ENCODE peak calls at places on chromosomes 12 and 14, in eight cellular contexts. One of them, this sample, is unnamed.

GRCh38 chr12:76083761-76084276 is 666 bp downstream of the NAP1L1 start:
- DNase-seq in left ventricle myocardium inferior: peak
- DNase-seq in progenitor cell of endocrine pancreas: peak
- DNase-seq in posterior vena cava: peak
- DNase-seq in mesothelial cell of epicardium: peak
- DNase-seq in glutamatergic neuron: peak
- DNase-seq in activated gamma-delta T cell treated with anti-CD3 and anti-CD28 coated beads, Interleukin-2, amount 50 U/mL, for 16 hours: peak
- DNase-seq in immature natural killer cell: peak
- DNase-seq in this sample: peak

GRCh38 chr14:49975799-49976198 is 82.9 kb downstream of the ARF6 start:
- DNase-seq in immature natural killer cell: no peak
- DNase-seq in left ventricle myocardium inferior: no peak
- DNase-seq in activated gamma-delta T cell treated with anti-CD3 and anti-CD28 coated beads, Interleukin-2, amount 50 U/mL, for 16 hours: no peak
- DNase-seq in glutamatergic neuron: no peak
- DNase-seq in progenitor cell of endocrine pancreas: no peak
- DNase-seq in posterior vena cava: no peak
- DNase-seq in mesothelial cell of epicardium: no peak
- DNase-seq in this sample: no peak

GRCh38 chr14:20417250-20418186 is 4.2 kb upstream of the TEP1 start:
- DNase-seq in mesothelial cell of epicardium: no peak
- DNase-seq in left ventricle myocardium inferior: no peak
- DNase-seq in posterior vena cava: no peak
- DNase-seq in immature natural killer cell: no peak
- DNase-seq in glutamatergic neuron: no peak
- DNase-seq in activated gamma-delta T cell treated with anti-CD3 and anti-CD28 coated beads, Interleukin-2, amount 50 U/mL, for 16 hours: no peak
- DNase-seq in progenitor cell of endocrine pancreas: no peak
- DNase-seq in this sample: no peak

GRCh38 chr14:72217164-72217563 is 284.9 kb downstream of the RGS6 start:
- DNase-seq in progenitor cell of endocrine pancreas: no peak
- DNase-seq in mesothelial cell of epicardium: no peak
- DNase-seq in glutamatergic neuron: no peak
- DNase-seq in left ventricle myocardium inferior: no peak
- DNase-seq in activated gamma-delta T cell treated with anti-CD3 and anti-CD28 coated beads, Interleukin-2, amount 50 U/mL, for 16 hours: no peak
- DNase-seq in immature natural killer cell: no peak
- DNase-seq in posterior vena cava: no peak
- DNase-seq in this sample: no peak

GRCh38 chr12:32811686-32812392 is 56.1 kb upstream of the YARS2 start:
- DNase-seq in progenitor cell of endocrine pancreas: no peak
- DNase-seq in activated gamma-delta T cell treated with anti-CD3 and anti-CD28 coated beads, Interleukin-2, amount 50 U/mL, for 16 hours: no peak
- DNase-seq in posterior vena cava: no peak
- DNase-seq in immature natural killer cell: no peak
- DNase-seq in glutamatergic neuron: no peak
- DNase-seq in left ventricle myocardium inferior: no peak
- DNase-seq in mesothelial cell of epicardium: no peak
- DNase-seq in this sample: no peak

GRCh38 chr12:51848843-51849735 is 571 bp upstream of the FIGNL2 start:
- DNase-seq in posterior vena cava: no peak
- DNase-seq in left ventricle myocardium inferior: no peak
- DNase-seq in mesothelial cell of epicardium: no peak
- DNase-seq in glutamatergic neuron: peak
- DNase-seq in activated gamma-delta T cell treated with anti-CD3 and anti-CD28 coated beads, Interleukin-2, amount 50 U/mL, for 16 hours: no peak
- DNase-seq in immature natural killer cell: no peak
- DNase-seq in progenitor cell of endocrine pancreas: peak
- DNase-seq in this sample: peak

GRCh38 chr14:68546839-68547238 is 246.0 kb downstream of the ZFP36L1 start:
- DNase-seq in activated gamma-delta T cell treated with anti-CD3 and anti-CD28 coated beads, Interleukin-2, amount 50 U/mL, for 16 hours: no peak
- DNase-seq in immature natural killer cell: no peak
- DNase-seq in posterior vena cava: no peak
- DNase-seq in glutamatergic neuron: no peak
- DNase-seq in mesothelial cell of epicardium: no peak
- DNase-seq in progenitor cell of endocrine pancreas: no peak
- DNase-seq in left ventricle myocardium inferior: no peak
- DNase-seq in this sample: no peak

GRCh38 chr12:124328116-124328515 is 33.2 kb downstream of the RFLNA start:
- DNase-seq in posterior vena cava: no peak
- DNase-seq in left ventricle myocardium inferior: peak
- DNase-seq in immature natural killer cell: no peak
- DNase-seq in progenitor cell of endocrine pancreas: no peak
- DNase-seq in glutamatergic neuron: peak
- DNase-seq in activated gamma-delta T cell treated with anti-CD3 and anti-CD28 coated beads, Interleukin-2, amount 50 U/mL, for 16 hours: no peak
- DNase-seq in mesothelial cell of epicardium: no peak
- DNase-seq in this sample: no peak

GRCh38 chr14:33793711-33794110 is 157.2 kb downstream of the EGLN3 start:
- DNase-seq in left ventricle myocardium inferior: no peak
- DNase-seq in glutamatergic neuron: no peak
- DNase-seq in mesothelial cell of epicardium: no peak
- DNase-seq in progenitor cell of endocrine pancreas: no peak
- DNase-seq in activated gamma-delta T cell treated with anti-CD3 and anti-CD28 coated beads, Interleukin-2, amount 50 U/mL, for 16 hours: no peak
- DNase-seq in immature natural killer cell: no peak
- DNase-seq in posterior vena cava: no peak
- DNase-seq in this sample: no peak

GRCh38 chr12:6745751-6746525 is 7.0 kb downstream of the MLF2 start:
- DNase-seq in posterior vena cava: peak
- DNase-seq in activated gamma-delta T cell treated with anti-CD3 and anti-CD28 coated beads, Interleukin-2, amount 50 U/mL, for 16 hours: no peak
- DNase-seq in progenitor cell of endocrine pancreas: no peak
- DNase-seq in glutamatergic neuron: no peak
- DNase-seq in immature natural killer cell: no peak
- DNase-seq in left ventricle myocardium inferior: no peak
- DNase-seq in mesothelial cell of epicardium: no peak
- DNase-seq in this sample: no peak

GRCh38 chr14:68780358-68781160 is 12.3 kb downstream of the ZFP36L1 start:
- DNase-seq in activated gamma-delta T cell treated with anti-CD3 and anti-CD28 coated beads, Interleukin-2, amount 50 U/mL, for 16 hours: no peak
- DNase-seq in progenitor cell of endocrine pancreas: no peak
- DNase-seq in left ventricle myocardium inferior: peak
- DNase-seq in immature natural killer cell: no peak
- DNase-seq in mesothelial cell of epicardium: no peak
- DNase-seq in glutamatergic neuron: peak
- DNase-seq in posterior vena cava: peak
- DNase-seq in this sample: no peak

GRCh38 chr14:58104808-58105207 is 47.2 kb downstream of the ARMH4 start:
- DNase-seq in glutamatergic neuron: no peak
- DNase-seq in posterior vena cava: no peak
- DNase-seq in left ventricle myocardium inferior: no peak
- DNase-seq in activated gamma-delta T cell treated with anti-CD3 and anti-CD28 coated beads, Interleukin-2, amount 50 U/mL, for 16 hours: no peak
- DNase-seq in mesothelial cell of epicardium: no peak
- DNase-seq in progenitor cell of endocrine pancreas: no peak
- DNase-seq in immature natural killer cell: no peak
- DNase-seq in this sample: no peak

GRCh38 chr14:88911811-88912210 is 87.4 kb downstream of the TTC8 start:
- DNase-seq in posterior vena cava: no peak
- DNase-seq in glutamatergic neuron: no peak
- DNase-seq in activated gamma-delta T cell treated with anti-CD3 and anti-CD28 coated beads, Interleukin-2, amount 50 U/mL, for 16 hours: no peak
- DNase-seq in progenitor cell of endocrine pancreas: no peak
- DNase-seq in mesothelial cell of epicardium: no peak
- DNase-seq in immature natural killer cell: no peak
- DNase-seq in left ventricle myocardium inferior: no peak
- DNase-seq in this sample: no peak

GRCh38 chr12:47082963-47083621 is 3.3 kb upstream of the AMIGO2 start:
- DNase-seq in left ventricle myocardium inferior: no peak
- DNase-seq in progenitor cell of endocrine pancreas: no peak
- DNase-seq in glutamatergic neuron: no peak
- DNase-seq in activated gamma-delta T cell treated with anti-CD3 and anti-CD28 coated beads, Interleukin-2, amount 50 U/mL, for 16 hours: no peak
- DNase-seq in mesothelial cell of epicardium: no peak
- DNase-seq in immature natural killer cell: no peak
- DNase-seq in posterior vena cava: no peak
- DNase-seq in this sample: no peak

GRCh38 chr12:51389302-51389999 is 1.8 kb downstream of the GALNT6 start:
- DNase-seq in posterior vena cava: peak
- DNase-seq in immature natural killer cell: no peak
- DNase-seq in mesothelial cell of epicardium: no peak
- DNase-seq in progenitor cell of endocrine pancreas: no peak
- DNase-seq in left ventricle myocardium inferior: no peak
- DNase-seq in activated gamma-delta T cell treated with anti-CD3 and anti-CD28 coated beads, Interleukin-2, amount 50 U/mL, for 16 hours: no peak
- DNase-seq in glutamatergic neuron: no peak
- DNase-seq in this sample: no peak

GRCh38 chr12:5015711-5016492 is 27.8 kb upstream of the KCNA5 start:
- DNase-seq in progenitor cell of endocrine pancreas: no peak
- DNase-seq in left ventricle myocardium inferior: no peak
- DNase-seq in posterior vena cava: no peak
- DNase-seq in activated gamma-delta T cell treated with anti-CD3 and anti-CD28 coated beads, Interleukin-2, amount 50 U/mL, for 16 hours: no peak
- DNase-seq in glutamatergic neuron: no peak
- DNase-seq in mesothelial cell of epicardium: no peak
- DNase-seq in immature natural killer cell: no peak
- DNase-seq in this sample: no peak

GRCh38 chr12:92062539-92063493 is 82.8 kb downstream of the BTG1 start:
- DNase-seq in left ventricle myocardium inferior: no peak
- DNase-seq in posterior vena cava: no peak
- DNase-seq in activated gamma-delta T cell treated with anti-CD3 and anti-CD28 coated beads, Interleukin-2, amount 50 U/mL, for 16 hours: no peak
- DNase-seq in mesothelial cell of epicardium: no peak
- DNase-seq in immature natural killer cell: no peak
- DNase-seq in progenitor cell of endocrine pancreas: no peak
- DNase-seq in glutamatergic neuron: no peak
- DNase-seq in this sample: no peak

GRCh38 chr12:82627799-82628198 is 58.9 kb upstream of the TMTC2 start:
- DNase-seq in progenitor cell of endocrine pancreas: no peak
- DNase-seq in left ventricle myocardium inferior: no peak
- DNase-seq in activated gamma-delta T cell treated with anti-CD3 and anti-CD28 coated beads, Interleukin-2, amount 50 U/mL, for 16 hours: no peak
- DNase-seq in immature natural killer cell: no peak
- DNase-seq in glutamatergic neuron: no peak
- DNase-seq in mesothelial cell of epicardium: no peak
- DNase-seq in posterior vena cava: no peak
- DNase-seq in this sample: no peak

GRCh38 chr14:46054526-46054925 is 597.1 kb downstream of the RPL10L start:
- DNase-seq in activated gamma-delta T cell treated with anti-CD3 and anti-CD28 coated beads, Interleukin-2, amount 50 U/mL, for 16 hours: no peak
- DNase-seq in glutamatergic neuron: no peak
- DNase-seq in left ventricle myocardium inferior: no peak
- DNase-seq in mesothelial cell of epicardium: no peak
- DNase-seq in immature natural killer cell: no peak
- DNase-seq in posterior vena cava: no peak
- DNase-seq in progenitor cell of endocrine pancreas: no peak
- DNase-seq in this sample: no peak

GRCh38 chr12:122990561-122990960 is 10.1 kb downstream of the ARL6IP4 start:
- DNase-seq in posterior vena cava: no peak
- DNase-seq in progenitor cell of endocrine pancreas: no peak
- DNase-seq in mesothelial cell of epicardium: no peak
- DNase-seq in immature natural killer cell: no peak
- DNase-seq in left ventricle myocardium inferior: no peak
- DNase-seq in glutamatergic neuron: no peak
- DNase-seq in activated gamma-delta T cell treated with anti-CD3 and anti-CD28 coated beads, Interleukin-2, amount 50 U/mL, for 16 hours: no peak
- DNase-seq in this sample: no peak

GRCh38 chr14:25038044-25038668 is 11.8 kb downstream of the STXBP6 start:
- DNase-seq in progenitor cell of endocrine pancreas: no peak
- DNase-seq in posterior vena cava: no peak
- DNase-seq in immature natural killer cell: no peak
- DNase-seq in activated gamma-delta T cell treated with anti-CD3 and anti-CD28 coated beads, Interleukin-2, amount 50 U/mL, for 16 hours: no peak
- DNase-seq in left ventricle myocardium inferior: no peak
- DNase-seq in mesothelial cell of epicardium: no peak
- DNase-seq in glutamatergic neuron: no peak
- DNase-seq in this sample: no peak

GRCh38 chr12:77122236-77122635 is 56.9 kb upstream of the E2F7 start:
- DNase-seq in activated gamma-delta T cell treated with anti-CD3 and anti-CD28 coated beads, Interleukin-2, amount 50 U/mL, for 16 hours: no peak
- DNase-seq in immature natural killer cell: no peak
- DNase-seq in posterior vena cava: no peak
- DNase-seq in progenitor cell of endocrine pancreas: no peak
- DNase-seq in left ventricle myocardium inferior: no peak
- DNase-seq in mesothelial cell of epicardium: no peak
- DNase-seq in glutamatergic neuron: no peak
- DNase-seq in this sample: no peak

GRCh38 chr14:84926656-84927055 is 603.3 kb upstream of the FLRT2 start:
- DNase-seq in progenitor cell of endocrine pancreas: no peak
- DNase-seq in left ventricle myocardium inferior: no peak
- DNase-seq in posterior vena cava: no peak
- DNase-seq in immature natural killer cell: no peak
- DNase-seq in glutamatergic neuron: no peak
- DNase-seq in mesothelial cell of epicardium: no peak
- DNase-seq in activated gamma-delta T cell treated with anti-CD3 and anti-CD28 coated beads, Interleukin-2, amount 50 U/mL, for 16 hours: no peak
- DNase-seq in this sample: no peak

GRCh38 chr12:46261658-46262057 is 7.2 kb downstream of the SLC38A1 start:
- DNase-seq in activated gamma-delta T cell treated with anti-CD3 and anti-CD28 coated beads, Interleukin-2, amount 50 U/mL, for 16 hours: no peak
- DNase-seq in progenitor cell of endocrine pancreas: no peak
- DNase-seq in glutamatergic neuron: no peak
- DNase-seq in left ventricle myocardium inferior: no peak
- DNase-seq in posterior vena cava: no peak
- DNase-seq in immature natural killer cell: no peak
- DNase-seq in mesothelial cell of epicardium: no peak
- DNase-seq in this sample: no peak

GRCh38 chr14:72444701-72445100 is 449.2 kb downstream of the DPF3 start:
- DNase-seq in activated gamma-delta T cell treated with anti-CD3 and anti-CD28 coated beads, Interleukin-2, amount 50 U/mL, for 16 hours: no peak
- DNase-seq in mesothelial cell of epicardium: no peak
- DNase-seq in posterior vena cava: no peak
- DNase-seq in glutamatergic neuron: no peak
- DNase-seq in left ventricle myocardium inferior: no peak
- DNase-seq in progenitor cell of endocrine pancreas: no peak
- DNase-seq in immature natural killer cell: no peak
- DNase-seq in this sample: no peak

GRCh38 chr12:124333724-124334123 is 38.8 kb downstream of the RFLNA start:
- DNase-seq in progenitor cell of endocrine pancreas: no peak
- DNase-seq in posterior vena cava: no peak
- DNase-seq in activated gamma-delta T cell treated with anti-CD3 and anti-CD28 coated beads, Interleukin-2, amount 50 U/mL, for 16 hours: no peak
- DNase-seq in mesothelial cell of epicardium: no peak
- DNase-seq in immature natural killer cell: no peak
- DNase-seq in glutamatergic neuron: no peak
- DNase-seq in left ventricle myocardium inferior: no peak
- DNase-seq in this sample: no peak